ENCODE peak calls at places on chromosomes 2 and 18, in seven cellular contexts. One of them, this sample, is unnamed. For H3K4me1, the result is how much of the 10 kb centered on the place peaks cover.

GRCh38 chr18:9827856-9828793 is 57.6 kb upstream of the TXNDC2 start:
- DNase-seq in uterus: no peak
- DNase-seq in IMR-90: peak
- DNase-seq in tibial artery: no peak
- DNase-seq in DND-41: no peak
- DNase-seq in SJSA1: peak
- DNase-seq in mesendoderm: no peak
- DNase-seq in this sample: no peak

GRCh38 chr2:171102802-171103201 is 57.9 kb downstream of the TLK1 start:
- DNase-seq in uterus: no peak
- DNase-seq in IMR-90: no peak
- DNase-seq in tibial artery: no peak
- DNase-seq in DND-41: no peak
- DNase-seq in SJSA1: no peak
- DNase-seq in mesendoderm: peak
- DNase-seq in this sample: no peak

GRCh38 chr2:240389302-240389805 is 46.1 kb upstream of the GPC1 start:
- DNase-seq in uterus: no peak
- DNase-seq in IMR-90: no peak
- DNase-seq in tibial artery: peak
- DNase-seq in DND-41: no peak
- DNase-seq in SJSA1: no peak
- DNase-seq in mesendoderm: no peak
- DNase-seq in this sample: no peak

GRCh38 chr2:173048530-173048900 is 27.1 kb upstream of the MAP3K20 start:
- DNase-seq in uterus: no peak
- DNase-seq in IMR-90: no peak
- DNase-seq in tibial artery: no peak
- DNase-seq in DND-41: no peak
- DNase-seq in SJSA1: no peak
- DNase-seq in mesendoderm: no peak
- DNase-seq in this sample: no peak

GRCh38 chr2:113799375-113799774 is 42.9 kb upstream of the SLC35F5 start:
- DNase-seq in uterus: no peak
- DNase-seq in IMR-90: no peak
- DNase-seq in tibial artery: no peak
- DNase-seq in DND-41: no peak
- DNase-seq in SJSA1: no peak
- DNase-seq in mesendoderm: no peak
- DNase-seq in this sample: no peak

GRCh38 chr2:38935568-38936172 is 46.0 kb downstream of the ARHGEF33 start:
- DNase-seq in uterus: no peak
- DNase-seq in IMR-90: peak
- DNase-seq in tibial artery: no peak
- DNase-seq in DND-41: no peak
- DNase-seq in SJSA1: no peak
- DNase-seq in mesendoderm: no peak
- DNase-seq in this sample: no peak

GRCh38 chr2:189751080-189751658 is 11.4 kb downstream of the OSGEPL1 start:
- DNase-seq in uterus: no peak
- DNase-seq in IMR-90: peak
- DNase-seq in tibial artery: no peak
- DNase-seq in DND-41: peak
- DNase-seq in SJSA1: no peak
- DNase-seq in mesendoderm: peak
- DNase-seq in this sample: peak

GRCh38 chr2:25032094-25032493 is 9.8 kb upstream of the EFR3B start:
- DNase-seq in uterus: no peak
- DNase-seq in IMR-90: peak
- DNase-seq in tibial artery: no peak
- DNase-seq in DND-41: no peak
- DNase-seq in SJSA1: no peak
- DNase-seq in mesendoderm: no peak
- DNase-seq in this sample: no peak

GRCh38 chr2:69217333-69218080 is 169.5 kb downstream of the GFPT1 start:
- DNase-seq in uterus: no peak
- DNase-seq in IMR-90: no peak
- DNase-seq in tibial artery: no peak
- DNase-seq in DND-41: no peak
- DNase-seq in SJSA1: no peak
- DNase-seq in mesendoderm: no peak
- DNase-seq in this sample: no peak

GRCh38 chr2:238936162-238937052 is 88.5 kb downstream of the TWIST2 start:
- DNase-seq in uterus: no peak
- DNase-seq in IMR-90: no peak
- DNase-seq in tibial artery: peak
- DNase-seq in DND-41: no peak
- DNase-seq in SJSA1: peak
- DNase-seq in mesendoderm: no peak
- DNase-seq in this sample: no peak

GRCh38 chr2:97752342-97753334 is 39.3 kb downstream of the ZAP70 start:
- DNase-seq in uterus: no peak
- DNase-seq in IMR-90: peak
- DNase-seq in tibial artery: no peak
- DNase-seq in DND-41: no peak
- DNase-seq in SJSA1: no peak
- DNase-seq in mesendoderm: no peak
- DNase-seq in this sample: no peak

GRCh38 chr2:157404363-157404762 is 39.5 kb downstream of the CYTIP start:
- DNase-seq in uterus: no peak
- DNase-seq in IMR-90: no peak
- DNase-seq in tibial artery: no peak
- DNase-seq in DND-41: no peak
- DNase-seq in SJSA1: no peak
- DNase-seq in mesendoderm: no peak
- DNase-seq in this sample: peak

GRCh38 chr2:209762564-209762963 is 9.1 kb upstream of the UNC80 start:
- DNase-seq in uterus: no peak
- DNase-seq in IMR-90: no peak
- DNase-seq in tibial artery: no peak
- DNase-seq in DND-41: no peak
- DNase-seq in SJSA1: no peak
- DNase-seq in mesendoderm: no peak
- DNase-seq in this sample: no peak

GRCh38 chr2:240987588-240987987 is 10.8 kb upstream of the SNED1 start:
- DNase-seq in uterus: no peak
- DNase-seq in IMR-90: no peak
- DNase-seq in tibial artery: peak
- DNase-seq in DND-41: no peak
- DNase-seq in SJSA1: no peak
- DNase-seq in mesendoderm: no peak
- DNase-seq in this sample: no peak

GRCh38 chr18:49066977-49067556 is 116.3 kb upstream of the SMAD7 start:
- DNase-seq in uterus: no peak
- DNase-seq in IMR-90: no peak
- DNase-seq in tibial artery: no peak
- DNase-seq in DND-41: no peak
- DNase-seq in SJSA1: no peak
- DNase-seq in mesendoderm: no peak
- DNase-seq in this sample: no peak

GRCh38 chr2:169005994-169006393 is 25.1 kb downstream of the ABCB11 start:
- DNase-seq in uterus: no peak
- DNase-seq in IMR-90: no peak
- DNase-seq in tibial artery: no peak
- DNase-seq in DND-41: no peak
- DNase-seq in SJSA1: no peak
- DNase-seq in mesendoderm: no peak
- DNase-seq in this sample: no peak

GRCh38 chr2:145007673-145008263 is 487.8 kb upstream of the ZEB2 start:
- DNase-seq in uterus: peak
- DNase-seq in IMR-90: peak
- DNase-seq in tibial artery: peak
- DNase-seq in DND-41: no peak
- DNase-seq in SJSA1: peak
- DNase-seq in mesendoderm: no peak
- DNase-seq in this sample: no peak

GRCh38 chr2:216015722-216016464 is 2.5 kb upstream of the MREG start:
- DNase-seq in uterus: no peak
- DNase-seq in IMR-90: no peak
- DNase-seq in tibial artery: no peak
- DNase-seq in DND-41: peak
- DNase-seq in SJSA1: no peak
- DNase-seq in mesendoderm: no peak
- DNase-seq in this sample: peak

GRCh38 chr2:3282056-3282998 is 95.3 kb downstream of the EIPR1 start:
- DNase-seq in uterus: no peak
- DNase-seq in IMR-90: peak
- DNase-seq in tibial artery: no peak
- DNase-seq in DND-41: no peak
- DNase-seq in SJSA1: no peak
- DNase-seq in mesendoderm: no peak
- DNase-seq in this sample: no peak

GRCh38 chr2:144515694-144516416 is 4.1 kb downstream of the ZEB2 start:
- DNase-seq in uterus: peak
- DNase-seq in IMR-90: no peak
- DNase-seq in tibial artery: peak
- DNase-seq in DND-41: peak
- DNase-seq in SJSA1: peak
- DNase-seq in mesendoderm: no peak
- DNase-seq in this sample: no peak

GRCh38 chr2:27369471-27370025 is 590 bp downstream of the EIF2B4 start:
- DNase-seq in uterus: no peak
- DNase-seq in IMR-90: peak
- DNase-seq in tibial artery: no peak
- DNase-seq in DND-41: no peak
- DNase-seq in SJSA1: peak
- DNase-seq in mesendoderm: peak
- DNase-seq in this sample: no peak

DNA sequence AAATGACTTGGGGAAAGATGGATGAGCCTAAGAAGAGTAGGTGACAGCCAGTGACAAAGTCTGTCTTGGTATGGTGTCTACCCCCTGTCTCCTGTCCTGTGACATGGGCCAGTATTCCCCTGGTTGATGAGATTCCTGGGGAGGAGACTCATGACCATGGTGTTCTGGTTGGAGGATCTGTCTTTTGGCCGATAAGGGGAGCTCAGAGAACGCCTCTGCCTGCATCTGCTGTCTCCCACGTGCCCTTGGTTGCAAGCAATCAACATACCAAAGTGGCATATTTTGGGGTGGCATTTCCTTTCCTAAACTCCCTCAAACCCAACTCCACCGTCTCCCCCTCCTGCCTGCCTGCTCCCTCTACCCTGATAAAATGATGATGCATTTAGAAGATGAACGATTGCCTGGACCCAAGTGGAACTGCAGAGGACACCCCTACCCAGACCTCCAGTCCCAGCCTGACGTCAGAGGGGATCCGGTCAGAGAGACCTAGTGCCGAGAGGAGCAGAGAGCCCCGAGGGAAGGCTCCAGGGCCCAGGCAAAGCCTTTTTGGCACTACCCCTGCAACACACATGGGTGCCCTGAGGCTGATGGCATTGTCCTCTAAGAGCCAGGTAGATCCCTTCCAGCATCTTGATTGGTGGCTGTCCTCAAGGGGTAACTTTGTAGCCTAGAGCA is 124.2 kb upstream of the MSH6 start:
- DNase-seq in uterus: no peak
- DNase-seq in IMR-90: no peak
- DNase-seq in tibial artery: no peak
- DNase-seq in DND-41: no peak
- DNase-seq in SJSA1: no peak
- DNase-seq in mesendoderm: no peak
- DNase-seq in this sample: no peak
- H3K4me1 ChIP-seq in uterus: under half
- H3K4me1 ChIP-seq in IMR-90: under half
- H3K4me1 ChIP-seq in tibial artery: under half
- H3K4me1 ChIP-seq in DND-41: under half
- H3K4me1 ChIP-seq in SJSA1: under half
- H3K4me1 ChIP-seq in mesendoderm: under half
- H3K4me1 ChIP-seq in this sample: under half

GRCh38 chr2:224517963-224518362 is 67.2 kb downstream of the CUL3 start:
- DNase-seq in uterus: no peak
- DNase-seq in IMR-90: no peak
- DNase-seq in tibial artery: no peak
- DNase-seq in DND-41: no peak
- DNase-seq in SJSA1: no peak
- DNase-seq in mesendoderm: no peak
- DNase-seq in this sample: no peak
- H3K4me1 ChIP-seq in uterus: under half
- H3K4me1 ChIP-seq in IMR-90: under half
- H3K4me1 ChIP-seq in tibial artery: under half
- H3K4me1 ChIP-seq in DND-41: under half
- H3K4me1 ChIP-seq in SJSA1: half or more
- H3K4me1 ChIP-seq in mesendoderm: under half
- H3K4me1 ChIP-seq in this sample: under half

DNA sequence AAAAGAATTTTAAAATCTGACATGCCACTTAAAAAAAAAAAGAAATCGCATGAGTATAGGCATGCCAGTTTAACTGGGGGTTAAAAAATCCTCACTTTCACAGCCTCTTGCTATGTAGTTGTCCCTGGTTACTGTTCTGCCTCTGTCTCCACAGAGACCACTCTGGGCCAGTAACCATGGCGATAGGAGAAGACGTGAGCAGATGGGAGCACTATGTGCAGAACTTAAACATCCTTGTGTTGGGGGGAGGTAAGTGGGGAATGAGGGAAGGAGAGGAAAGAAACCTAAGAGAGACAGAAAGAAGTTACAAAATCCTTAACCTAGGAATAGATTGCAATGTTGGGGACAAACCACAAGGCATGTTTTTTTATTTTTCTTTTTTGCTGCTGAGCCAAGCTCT is 75.9 kb upstream of the CYRIA start:
- DNase-seq in uterus: no peak
- DNase-seq in IMR-90: no peak
- DNase-seq in tibial artery: no peak
- DNase-seq in DND-41: no peak
- DNase-seq in SJSA1: no peak
- DNase-seq in mesendoderm: no peak
- DNase-seq in this sample: no peak
- H3K4me1 ChIP-seq in uterus: under half
- H3K4me1 ChIP-seq in IMR-90: under half
- H3K4me1 ChIP-seq in tibial artery: under half
- H3K4me1 ChIP-seq in DND-41: under half
- H3K4me1 ChIP-seq in SJSA1: under half
- H3K4me1 ChIP-seq in mesendoderm: under half
- H3K4me1 ChIP-seq in this sample: under half

GRCh38 chr18:12315911-12316310 is 7.9 kb downstream of the TUBB6 start:
- DNase-seq in uterus: no peak
- DNase-seq in IMR-90: no peak
- DNase-seq in tibial artery: peak
- DNase-seq in DND-41: no peak
- DNase-seq in SJSA1: no peak
- DNase-seq in mesendoderm: no peak
- DNase-seq in this sample: no peak

GRCh38 chr18:12315481-12315880 is 7.4 kb downstream of the TUBB6 start:
- DNase-seq in uterus: no peak
- DNase-seq in IMR-90: no peak
- DNase-seq in tibial artery: no peak
- DNase-seq in DND-41: no peak
- DNase-seq in SJSA1: no peak
- DNase-seq in mesendoderm: no peak
- DNase-seq in this sample: no peak

GRCh38 chr18:12313530-12314245 is 5.6 kb downstream of the TUBB6 start:
- DNase-seq in uterus: no peak
- DNase-seq in IMR-90: no peak
- DNase-seq in tibial artery: no peak
- DNase-seq in DND-41: no peak
- DNase-seq in SJSA1: no peak
- DNase-seq in mesendoderm: no peak
- DNase-seq in this sample: no peak

GRCh38 chr18:12312936-12313335 is 4.9 kb downstream of the TUBB6 start:
- DNase-seq in uterus: no peak
- DNase-seq in IMR-90: peak
- DNase-seq in tibial artery: no peak
- DNase-seq in DND-41: no peak
- DNase-seq in SJSA1: no peak
- DNase-seq in mesendoderm: no peak
- DNase-seq in this sample: no peak

GRCh38 chr18:12314586-12315305 is 6.7 kb downstream of the TUBB6 start:
- DNase-seq in uterus: no peak
- DNase-seq in IMR-90: no peak
- DNase-seq in tibial artery: no peak
- DNase-seq in DND-41: no peak
- DNase-seq in SJSA1: no peak
- DNase-seq in mesendoderm: no peak
- DNase-seq in this sample: no peak
- H3K4me1 ChIP-seq in uterus: under half
- H3K4me1 ChIP-seq in IMR-90: under half
- H3K4me1 ChIP-seq in tibial artery: under half
- H3K4me1 ChIP-seq in DND-41: under half
- H3K4me1 ChIP-seq in SJSA1: under half
- H3K4me1 ChIP-seq in mesendoderm: under half
- H3K4me1 ChIP-seq in this sample: under half

This sample was measured in naive thymus-derived CD4-positive, alpha-beta T cell.